ENCODE peak calls at places on chromosomes 6 and 20, in ten cellular contexts. One of them, this sample, is unnamed.

GRCh38 chr20:37941992-37942391 is 39.1 kb downstream of the VSTM2L start:
- DNase-seq in AG09309: no peak
- DNase-seq in midbrain: no peak
- DNase-seq in progenitor cell of endocrine pancreas: no peak
- DNase-seq in right cardiac atrium: no peak
- DNase-seq in lower lobe of right lung: no peak
- DNase-seq in mesendoderm: no peak
- DNase-seq in T follicular helper cell: no peak
- DNase-seq in NCI-H526 treated with DMSO at 0.1 percent for 48 hours: no peak
- DNase-seq in pancreas: no peak
- DNase-seq in this sample: no peak

GRCh38 chr6:150395388-150396009 is 26.7 kb downstream of the IYD start:
- DNase-seq in AG09309: no peak
- DNase-seq in midbrain: peak; percentile 76
- DNase-seq in progenitor cell of endocrine pancreas: peak; percentile 37
- DNase-seq in right cardiac atrium: no peak
- DNase-seq in lower lobe of right lung: peak; percentile 59
- DNase-seq in mesendoderm: peak; percentile 82
- DNase-seq in T follicular helper cell: no peak
- DNase-seq in NCI-H526 treated with DMSO at 0.1 percent for 48 hours: peak; percentile 78
- DNase-seq in pancreas: peak; percentile 35
- DNase-seq in this sample: no peak

GRCh38 chr6:22248513-22249308 is 48.1 kb downstream of the PRL start:
- DNase-seq in AG09309: peak; percentile 55
- DNase-seq in midbrain: no peak
- DNase-seq in progenitor cell of endocrine pancreas: no peak
- DNase-seq in right cardiac atrium: no peak
- DNase-seq in lower lobe of right lung: no peak
- DNase-seq in mesendoderm: peak; percentile 35
- DNase-seq in T follicular helper cell: no peak
- DNase-seq in NCI-H526 treated with DMSO at 0.1 percent for 48 hours: no peak
- DNase-seq in pancreas: no peak
- DNase-seq in this sample: no peak

GRCh38 chr20:19403549-19403948 is 191.1 kb downstream of the SLC24A3 start:
- DNase-seq in AG09309: no peak
- DNase-seq in midbrain: no peak
- DNase-seq in progenitor cell of endocrine pancreas: no peak
- DNase-seq in right cardiac atrium: no peak
- DNase-seq in lower lobe of right lung: no peak
- DNase-seq in mesendoderm: peak; percentile 65
- DNase-seq in T follicular helper cell: no peak
- DNase-seq in NCI-H526 treated with DMSO at 0.1 percent for 48 hours: no peak
- DNase-seq in pancreas: no peak
- DNase-seq in this sample: no peak

GRCh38 chr6:43275782-43276179 is 22.3 kb upstream of the SLC22A7 start:
- DNase-seq in AG09309: no peak
- DNase-seq in midbrain: no peak
- DNase-seq in progenitor cell of endocrine pancreas: no peak
- DNase-seq in right cardiac atrium: no peak
- DNase-seq in lower lobe of right lung: no peak
- DNase-seq in mesendoderm: no peak
- DNase-seq in T follicular helper cell: no peak
- DNase-seq in NCI-H526 treated with DMSO at 0.1 percent for 48 hours: no peak
- DNase-seq in pancreas: peak; percentile 26
- DNase-seq in this sample: no peak

GRCh38 chr6:113461153-113461897 is 395.8 kb upstream of the MARCKS start:
- DNase-seq in AG09309: no peak
- DNase-seq in midbrain: no peak
- DNase-seq in progenitor cell of endocrine pancreas: no peak
- DNase-seq in right cardiac atrium: no peak
- DNase-seq in lower lobe of right lung: no peak
- DNase-seq in mesendoderm: peak; percentile 21
- DNase-seq in T follicular helper cell: no peak
- DNase-seq in NCI-H526 treated with DMSO at 0.1 percent for 48 hours: no peak
- DNase-seq in pancreas: no peak
- DNase-seq in this sample: no peak

GRCh38 chr6:170555305-170555704 is 1.1 kb downstream of the TBP start:
- DNase-seq in AG09309: no peak
- DNase-seq in midbrain: no peak
- DNase-seq in progenitor cell of endocrine pancreas: no peak
- DNase-seq in right cardiac atrium: no peak
- DNase-seq in lower lobe of right lung: no peak
- DNase-seq in mesendoderm: no peak
- DNase-seq in T follicular helper cell: no peak
- DNase-seq in NCI-H526 treated with DMSO at 0.1 percent for 48 hours: no peak
- DNase-seq in pancreas: no peak
- DNase-seq in this sample: no peak

GRCh38 chr20:701401-702129 is 26.0 kb upstream of the SCRT2 start:
- DNase-seq in AG09309: no peak
- DNase-seq in midbrain: no peak
- DNase-seq in progenitor cell of endocrine pancreas: no peak
- DNase-seq in right cardiac atrium: no peak
- DNase-seq in lower lobe of right lung: no peak
- DNase-seq in mesendoderm: no peak
- DNase-seq in T follicular helper cell: no peak
- DNase-seq in NCI-H526 treated with DMSO at 0.1 percent for 48 hours: no peak
- DNase-seq in pancreas: no peak
- DNase-seq in this sample: no peak

GRCh38 chr20:23314714-23315498 is 35.7 kb upstream of the NXT1 start:
- DNase-seq in AG09309: no peak
- DNase-seq in midbrain: no peak
- DNase-seq in progenitor cell of endocrine pancreas: no peak
- DNase-seq in right cardiac atrium: peak; percentile 24
- DNase-seq in lower lobe of right lung: no peak
- DNase-seq in mesendoderm: no peak
- DNase-seq in T follicular helper cell: no peak
- DNase-seq in NCI-H526 treated with DMSO at 0.1 percent for 48 hours: no peak
- DNase-seq in pancreas: no peak
- DNase-seq in this sample: no peak

GRCh38 chr20:36728986-36729385 is 16.9 kb downstream of the NDRG3 start:
- DNase-seq in AG09309: no peak
- DNase-seq in midbrain: no peak
- DNase-seq in progenitor cell of endocrine pancreas: no peak
- DNase-seq in right cardiac atrium: no peak
- DNase-seq in lower lobe of right lung: no peak
- DNase-seq in mesendoderm: peak; percentile 84
- DNase-seq in T follicular helper cell: no peak
- DNase-seq in NCI-H526 treated with DMSO at 0.1 percent for 48 hours: no peak
- DNase-seq in pancreas: no peak
- DNase-seq in this sample: no peak

GRCh38 chr6:52642381-52642780 is 28.5 kb upstream of the TMEM14A start:
- DNase-seq in AG09309: no peak
- DNase-seq in midbrain: no peak
- DNase-seq in progenitor cell of endocrine pancreas: no peak
- DNase-seq in right cardiac atrium: no peak
- DNase-seq in lower lobe of right lung: no peak
- DNase-seq in mesendoderm: no peak
- DNase-seq in T follicular helper cell: no peak
- DNase-seq in NCI-H526 treated with DMSO at 0.1 percent for 48 hours: no peak
- DNase-seq in pancreas: no peak
- DNase-seq in this sample: no peak

GRCh38 chr20:2820084-2820895 is 4.1 kb downstream of the TMEM239 start:
- DNase-seq in AG09309: no peak
- DNase-seq in midbrain: no peak
- DNase-seq in progenitor cell of endocrine pancreas: no peak
- DNase-seq in right cardiac atrium: no peak
- DNase-seq in lower lobe of right lung: no peak
- DNase-seq in mesendoderm: peak; percentile 59
- DNase-seq in T follicular helper cell: no peak
- DNase-seq in NCI-H526 treated with DMSO at 0.1 percent for 48 hours: no peak
- DNase-seq in pancreas: no peak
- DNase-seq in this sample: no peak

GRCh38 chr6:16339263-16339587 is 100.8 kb downstream of the GMPR start:
- DNase-seq in AG09309: no peak
- DNase-seq in midbrain: no peak
- DNase-seq in progenitor cell of endocrine pancreas: no peak
- DNase-seq in right cardiac atrium: no peak
- DNase-seq in lower lobe of right lung: no peak
- DNase-seq in mesendoderm: no peak
- DNase-seq in T follicular helper cell: no peak
- DNase-seq in NCI-H526 treated with DMSO at 0.1 percent for 48 hours: no peak
- DNase-seq in pancreas: no peak
- DNase-seq in this sample: no peak

GRCh38 chr20:50815162-50815989 is 20.5 kb downstream of the BCAS4 start:
- DNase-seq in AG09309: no peak
- DNase-seq in midbrain: no peak
- DNase-seq in progenitor cell of endocrine pancreas: no peak
- DNase-seq in right cardiac atrium: no peak
- DNase-seq in lower lobe of right lung: peak; percentile 64
- DNase-seq in mesendoderm: no peak
- DNase-seq in T follicular helper cell: no peak
- DNase-seq in NCI-H526 treated with DMSO at 0.1 percent for 48 hours: no peak
- DNase-seq in pancreas: no peak
- DNase-seq in this sample: no peak

GRCh38 chr6:136873733-136874132 is 48.4 kb upstream of the SLC35D3 start:
- DNase-seq in AG09309: no peak
- DNase-seq in midbrain: no peak
- DNase-seq in progenitor cell of endocrine pancreas: no peak
- DNase-seq in right cardiac atrium: no peak
- DNase-seq in lower lobe of right lung: no peak
- DNase-seq in mesendoderm: peak; percentile 14
- DNase-seq in T follicular helper cell: no peak
- DNase-seq in NCI-H526 treated with DMSO at 0.1 percent for 48 hours: no peak
- DNase-seq in pancreas: no peak
- DNase-seq in this sample: no peak

GRCh38 chr6:10163159-10163962 is 251.5 kb downstream of the TFAP2A start:
- DNase-seq in AG09309: no peak
- DNase-seq in midbrain: no peak
- DNase-seq in progenitor cell of endocrine pancreas: no peak
- DNase-seq in right cardiac atrium: no peak
- DNase-seq in lower lobe of right lung: no peak
- DNase-seq in mesendoderm: no peak
- DNase-seq in T follicular helper cell: no peak
- DNase-seq in NCI-H526 treated with DMSO at 0.1 percent for 48 hours: peak; percentile 79
- DNase-seq in pancreas: no peak
- DNase-seq in this sample: no peak

GRCh38 chr20:17938889-17939619 is 29.5 kb downstream of the SNX5 start:
- DNase-seq in AG09309: no peak
- DNase-seq in midbrain: peak; percentile 70
- DNase-seq in progenitor cell of endocrine pancreas: peak; percentile 54
- DNase-seq in right cardiac atrium: peak; percentile 62
- DNase-seq in lower lobe of right lung: peak; percentile 72
- DNase-seq in mesendoderm: peak; percentile 93
- DNase-seq in T follicular helper cell: peak; percentile 21
- DNase-seq in NCI-H526 treated with DMSO at 0.1 percent for 48 hours: peak; percentile 44
- DNase-seq in pancreas: peak; percentile 67
- DNase-seq in this sample: no peak

GRCh38 chr20:647479-648019 is 5.5 kb downstream of the SRXN1 start:
- DNase-seq in AG09309: no peak
- DNase-seq in midbrain: no peak
- DNase-seq in progenitor cell of endocrine pancreas: no peak
- DNase-seq in right cardiac atrium: no peak
- DNase-seq in lower lobe of right lung: no peak
- DNase-seq in mesendoderm: no peak
- DNase-seq in T follicular helper cell: no peak
- DNase-seq in NCI-H526 treated with DMSO at 0.1 percent for 48 hours: no peak
- DNase-seq in pancreas: no peak
- DNase-seq in this sample: no peak

GRCh38 chr6:111534366-111534765 is 51.3 kb upstream of the REV3L start:
- DNase-seq in AG09309: no peak
- DNase-seq in midbrain: peak; percentile 59
- DNase-seq in progenitor cell of endocrine pancreas: no peak
- DNase-seq in right cardiac atrium: peak; percentile 45
- DNase-seq in lower lobe of right lung: peak; percentile 68
- DNase-seq in mesendoderm: peak; percentile 40
- DNase-seq in T follicular helper cell: no peak
- DNase-seq in NCI-H526 treated with DMSO at 0.1 percent for 48 hours: no peak
- DNase-seq in pancreas: peak; percentile 90
- DNase-seq in this sample: no peak

GRCh38 chr20:11261533-11262000 is 587.8 kb upstream of the JAG1 start:
- DNase-seq in AG09309: peak; percentile 60
- DNase-seq in midbrain: no peak
- DNase-seq in progenitor cell of endocrine pancreas: no peak
- DNase-seq in right cardiac atrium: no peak
- DNase-seq in lower lobe of right lung: no peak
- DNase-seq in mesendoderm: peak; percentile 14
- DNase-seq in T follicular helper cell: no peak
- DNase-seq in NCI-H526 treated with DMSO at 0.1 percent for 48 hours: no peak
- DNase-seq in pancreas: no peak
- DNase-seq in this sample: no peak

GRCh38 chr6:148416309-148416965 is 73.8 kb downstream of the SASH1 start:
- DNase-seq in AG09309: no peak
- DNase-seq in midbrain: no peak
- DNase-seq in progenitor cell of endocrine pancreas: no peak
- DNase-seq in right cardiac atrium: no peak
- DNase-seq in lower lobe of right lung: no peak
- DNase-seq in mesendoderm: no peak
- DNase-seq in T follicular helper cell: no peak
- DNase-seq in NCI-H526 treated with DMSO at 0.1 percent for 48 hours: no peak
- DNase-seq in pancreas: no peak
- DNase-seq in this sample: no peak